ENCODE peak calls at places on chromosomes 13 and 19, in five cellular contexts. C is mesendoderm, A is neuronal stem cell, Q is H1, S is IMR-90. M is an unnamed sample.

GRCh38 chr13:113419531-113420183 is 33.6 kb downstream of the ADPRHL1 start:
- DNase-seq in C (no peak), A (no peak), Q (no peak), S (no peak), M (no peak)

GRCh38 chr19:6718741-6719539 is 1.5 kb downstream of the C3 start:
- DNase-seq in C (peak), A (no peak), Q (no peak), S (no peak), M (peak)

GRCh38 chr13:85265296-85265695 is 533.9 kb downstream of the SLITRK6 start:
- DNase-seq in C (no peak), A (no peak), Q (no peak), S (no peak), M (no peak)

GRCh38 chr13:32316476-32316875 is 1.2 kb downstream of the BRCA2 start:
- DNase-seq in C (no peak), A (no peak), Q (no peak), S (no peak), M (no peak)

GRCh38 chr19:35116085-35116801 is 620 bp downstream of the FXYD3 start:
- DNase-seq in C (no peak), A (no peak), Q (no peak), S (no peak), M (no peak)

GRCh38 chr13:108086678-108087077 is 128.7 kb downstream of the LIG4 start:
- DNase-seq in C (peak), A (no peak), Q (no peak), S (peak), M (peak)

GRCh38 chr13:69580255-69580654 is 527.4 kb upstream of the ATXN8OS start:
- DNase-seq in C (no peak), A (no peak), Q (no peak), S (no peak), M (no peak)

GRCh38 chr13:52739468-52740071 is at the start of gene CNMD:
- DNase-seq in C (peak), A (no peak), Q (peak), S (no peak), M (peak)

GRCh38 chr13:53783466-53783865 is 754.9 kb downstream of the OLFM4 start:
- DNase-seq in C (no peak), A (no peak), Q (no peak), S (no peak), M (no peak)

GRCh38 chr19:21233691-21234090 is 91.9 kb downstream of the ZNF431 start:
- DNase-seq in C (no peak), A (no peak), Q (no peak), S (no peak), M (no peak)

GRCh38 chr19:54448037-54448773 is 794 bp upstream of the LENG8 start:
- DNase-seq in C (peak), A (no peak), Q (peak), S (peak), M (peak)

GRCh38 chr13:36219883-36220282 is 5.5 kb upstream of the SOHLH2 start:
- DNase-seq in C (no peak), A (no peak), Q (no peak), S (no peak), M (no peak)

GRCh38 chr13:46211116-46211515 is 612 bp upstream of the LRRC63 start:
- DNase-seq in C (peak), A (no peak), Q (no peak), S (no peak), M (no peak)

GRCh38 chr19:4547303-4548237 is 7.7 kb upstream of the LRG1 start:
- DNase-seq in C (peak), A (no peak), Q (no peak), S (no peak), M (no peak)

GRCh38 chr13:97222934-97223710 is 989 bp downstream of the MBNL2 start:
- DNase-seq in C (no peak), A (peak), Q (no peak), S (no peak), M (no peak)

GRCh38 chr13:94112731-94113130 is 366.8 kb downstream of the DCT start:
- DNase-seq in C (peak), A (no peak), Q (no peak), S (no peak), M (no peak)

GRCh38 chr13:83221256-83221655 is 661.0 kb downstream of the SLITRK1 start:
- DNase-seq in C (peak), A (no peak), Q (no peak), S (no peak), M (no peak)

GRCh38 chr19:49364083-49364687 is 508 bp downstream of the DKKL1 start:
- DNase-seq in C (no peak), A (no peak), Q (no peak), S (no peak), M (peak)

GRCh38 chr13:98492335-98493034 is 84.4 kb downstream of the STK24 start:
- DNase-seq in C (no peak), A (no peak), Q (no peak), S (peak), M (no peak)

GRCh38 chr19:13002389-13002898 is 7.2 kb downstream of the NFIX start:
- DNase-seq in C (no peak), A (no peak), Q (no peak), S (no peak), M (no peak)

GRCh38 chr13:98761126-98761978 is 8.9 kb upstream of the SLC15A1 start:
- DNase-seq in C (no peak), A (no peak), Q (no peak), S (peak), M (no peak)

GRCh38 chr19:38543807-38544568 is 73.8 kb downstream of the MAP4K1 start:
- DNase-seq in C (peak), A (no peak), Q (no peak), S (peak), M (peak)

GRCh38 chr13:89565711-89566110 is 1781.8 kb upstream of the MIR17HG start:
- DNase-seq in C (no peak), A (no peak), Q (no peak), S (no peak), M (no peak)

GRCh38 chr19:377801-378581 is 31.0 kb downstream of the C2CD4C start:
- DNase-seq in C (no peak), A (no peak), Q (no peak), S (no peak), M (no peak)

GRCh38 chr19:7535993-7536685 is 622 bp downstream of the PNPLA6 start:
- DNase-seq in C (no peak), A (no peak), Q (no peak), S (no peak), M (peak)

GRCh38 chr13:95007322-95007721 is 293.9 kb downstream of the ABCC4 start:
- DNase-seq in C (peak), A (no peak), Q (no peak), S (no peak), M (no peak)

GRCh38 chr13:76646946-76647345 is 239.3 kb downstream of the KCTD12 start:
- DNase-seq in C (no peak), A (no peak), Q (no peak), S (peak), M (no peak)

GRCh38 chr19:51138549-51138979 is 3.5 kb upstream of the SIGLEC7 start:
- DNase-seq in C (no peak), A (no peak), Q (no peak), S (no peak), M (no peak)

GRCh38 chr13:34577051-34577450 is 365.0 kb upstream of the NBEA start:
- DNase-seq in C (no peak), A (no peak), Q (no peak), S (no peak), M (no peak)

GRCh38 chr13:42110410-42111155 is 62.1 kb downstream of the DGKH start:
- DNase-seq in C (peak), A (peak), Q (no peak), S (peak), M (no peak)

GRCh38 chr13:19070398-19070735 is 111.3 kb downstream of the TUBA3C start:
- DNase-seq in C (no peak), A (no peak), Q (no peak), S (no peak), M (no peak)

DNA sequence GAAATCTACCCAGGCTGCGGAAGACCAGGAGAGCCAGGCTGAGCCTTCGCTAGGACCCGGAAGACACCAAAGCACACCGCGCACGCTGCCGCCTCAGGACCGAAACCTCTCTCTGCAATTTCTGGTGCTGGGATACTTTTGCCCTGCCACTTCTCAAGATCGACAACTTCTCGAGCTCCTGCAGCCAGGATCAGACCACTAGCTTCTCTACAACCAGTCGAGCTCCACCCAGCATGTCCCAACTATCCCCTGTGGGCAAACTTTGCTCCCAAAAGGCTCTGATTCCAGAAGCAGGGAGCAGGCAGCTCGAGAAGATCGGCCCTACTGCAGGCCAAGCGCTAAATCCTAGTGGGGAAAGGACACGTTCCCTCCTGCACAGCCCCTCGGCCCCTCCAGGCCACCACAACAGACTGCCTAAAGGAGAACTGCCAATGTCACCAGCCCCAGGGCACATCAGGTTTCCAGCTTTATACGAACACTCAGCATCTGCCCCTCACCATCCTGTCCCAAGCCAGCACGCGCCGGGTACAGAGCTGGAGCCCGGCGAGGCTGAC is 981 bp downstream of the AKAP8 start:
- DNase-seq in C (peak), A (peak), Q (no peak), S (peak), M (no peak)
- H2BK5ac ChIP-seq in C (no peak), A (peak), Q (peak), S (peak), M (no peak)

GRCh38 chr19:19871932-19872331 is 6.2 kb downstream of the ZNF253 start:
- DNase-seq in C (no peak), A (no peak), Q (no peak), S (no peak), M (no peak)

GRCh38 chr19:19866599-19867248 is 1.0 kb downstream of the ZNF253 start:
- DNase-seq in C (peak), A (peak), Q (peak), S (no peak), M (peak)

GRCh38 chr19:19860756-19861390 is 4.8 kb upstream of the ZNF253 start:
- DNase-seq in C (peak), A (peak), Q (peak), S (no peak), M (peak)

GRCh38 chr19:19865750-19866598 is at the start of gene ZNF253:
- DNase-seq in C (peak), A (peak), Q (peak), S (peak), M (peak)
- H3K23ac ChIP-seq in C (no peak), A (peak), Q (no peak), S (peak), M (no peak)

GRCh38 chr19:1855040-1855827 is 7.0 kb upstream of the REXO1 start:
- DNase-seq in C (peak), A (peak), Q (peak), S (peak), M (peak)

GRCh38 chr19:1856698-1857603 is 6.4 kb downstream of the KLF16 start:
- DNase-seq in C (peak), A (no peak), Q (peak), S (peak), M (peak)

GRCh38 chr19:1856345-1856697 is 7.1 kb downstream of the KLF16 start:
- DNase-seq in C (no peak), A (no peak), Q (peak), S (no peak), M (no peak)

GRCh38 chr19:1854542-1855039 is 6.3 kb upstream of the REXO1 start:
- DNase-seq in C (peak), A (no peak), Q (no peak), S (no peak), M (peak)

GRCh38 chr19:1855828-1856255 is 7.5 kb downstream of the KLF16 start:
- DNase-seq in C (no peak), A (no peak), Q (no peak), S (peak), M (no peak)
- H4K8ac ChIP-seq in C (no peak), A (no peak), Q (no peak), S (peak), M (no peak)

DNA sequence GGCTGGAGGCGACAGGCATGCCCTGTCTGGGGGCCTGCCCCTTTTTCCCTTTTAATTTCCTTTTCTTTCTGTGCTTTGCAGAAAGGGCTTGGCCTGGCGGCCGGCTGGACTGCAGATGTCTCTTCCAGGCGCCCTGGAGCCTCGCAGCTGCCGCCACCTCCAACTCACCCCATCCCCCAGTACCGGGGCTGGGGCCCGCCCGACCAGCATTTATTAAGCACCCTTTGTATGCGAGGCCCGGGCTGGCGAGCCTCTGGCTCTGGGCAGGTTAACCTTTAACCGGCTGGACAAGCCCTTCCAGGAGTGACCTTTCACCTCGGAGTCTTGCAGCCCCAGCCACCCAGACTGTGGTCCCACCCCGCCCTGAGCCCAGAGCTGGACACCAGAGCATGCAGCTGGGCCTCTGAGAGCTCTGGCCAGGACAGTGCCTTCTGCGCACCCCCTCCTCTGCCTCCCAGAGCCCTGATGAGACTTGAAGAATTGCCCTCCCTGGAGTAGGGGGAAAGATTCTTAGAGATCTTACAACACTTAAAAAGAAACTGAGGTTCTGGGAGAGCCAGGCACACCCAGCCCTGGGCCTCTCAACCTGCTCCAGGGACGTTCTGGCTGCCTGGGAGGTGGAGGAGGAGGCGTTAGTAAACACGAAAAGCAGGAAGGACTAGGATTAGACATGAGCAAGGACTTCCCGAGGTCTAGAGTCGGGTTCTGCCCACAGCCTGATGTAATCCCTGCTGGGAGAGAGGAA is 1.1 kb upstream of the NR2F6 start:
- DNase-seq in C (no peak), A (no peak), Q (peak), S (peak), M (no peak)
- H2BK5ac ChIP-seq in C (peak), A (peak), Q (peak), S (peak), M (no peak)

GRCh38 chr19:3370728-3371591 is 4.6 kb downstream of the NFIC start:
- DNase-seq in C (no peak), A (no peak), Q (no peak), S (no peak), M (no peak)
- H3K23ac ChIP-seq in C (no peak), A (peak), Q (peak), S (peak), M (no peak)

DNA sequence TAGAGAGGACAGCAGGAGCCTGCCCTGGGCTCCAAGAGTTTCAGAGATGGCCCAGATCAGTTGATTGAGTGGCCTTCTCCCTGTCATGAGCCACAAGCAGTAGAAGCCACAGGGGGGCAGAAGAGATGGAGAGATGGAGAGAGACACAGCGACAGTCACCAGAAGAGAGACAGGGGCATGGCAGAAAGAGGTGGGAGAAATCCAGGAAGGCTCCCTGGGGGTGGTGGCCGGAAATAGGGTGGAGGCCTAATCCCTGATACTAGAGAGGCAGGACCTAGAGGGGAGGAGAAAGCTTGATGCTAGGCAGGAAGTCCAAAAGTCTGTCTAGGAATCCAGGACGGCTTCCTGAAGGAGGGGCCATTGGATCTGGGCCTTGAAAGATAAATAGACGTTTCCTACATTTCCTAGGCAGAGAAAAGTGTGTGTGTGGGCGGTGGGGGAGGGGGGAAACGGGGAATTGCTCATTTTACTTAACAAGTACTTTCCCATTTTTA is 9.6 kb upstream of the TPM4 start:
- DNase-seq in C (no peak), A (no peak), Q (no peak), S (peak), M (peak)
- H4K8ac ChIP-seq in C (no peak), A (no peak), Q (no peak), S (peak), M (no peak)

GRCh38 chr13:80605743-80606142 is 264.8 kb upstream of the SPRY2 start:
- DNase-seq in C (no peak), A (no peak), Q (no peak), S (no peak), M (no peak)

GRCh38 chr13:80604094-80604493 is 263.2 kb upstream of the SPRY2 start:
- DNase-seq in C (peak), A (no peak), Q (no peak), S (no peak), M (no peak)

GRCh38 chr13:80599765-80600164 is 258.8 kb upstream of the SPRY2 start:
- DNase-seq in C (no peak), A (peak), Q (no peak), S (no peak), M (no peak)

GRCh38 chr13:80603351-80603750 is 262.4 kb upstream of the SPRY2 start:
- DNase-seq in C (no peak), A (no peak), Q (no peak), S (no peak), M (no peak)

DNA sequence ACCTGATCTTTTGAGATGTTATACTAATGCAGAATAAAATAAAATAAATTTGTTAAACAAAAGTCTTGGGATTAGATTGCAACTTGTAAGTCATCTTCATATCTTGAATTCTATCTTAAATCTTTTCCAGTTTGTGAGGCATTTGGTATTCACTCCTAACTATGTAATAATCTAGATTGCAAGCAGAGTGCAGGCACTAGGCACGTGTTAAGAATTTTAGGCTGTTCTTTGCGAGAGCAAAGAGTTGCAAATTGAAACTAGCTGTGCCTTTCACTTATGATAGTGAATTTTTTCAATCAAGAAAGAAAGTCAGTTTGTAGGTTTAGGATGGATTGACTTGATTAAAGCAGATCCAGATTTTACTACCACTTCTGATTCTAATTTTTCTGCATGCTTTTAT is 264.1 kb upstream of the SPRY2 start:
- DNase-seq in C (no peak), A (no peak), Q (no peak), S (no peak), M (no peak)
- H2BK5ac ChIP-seq in C (no peak), A (no peak), Q (no peak), S (no peak), M (no peak)

DNA sequence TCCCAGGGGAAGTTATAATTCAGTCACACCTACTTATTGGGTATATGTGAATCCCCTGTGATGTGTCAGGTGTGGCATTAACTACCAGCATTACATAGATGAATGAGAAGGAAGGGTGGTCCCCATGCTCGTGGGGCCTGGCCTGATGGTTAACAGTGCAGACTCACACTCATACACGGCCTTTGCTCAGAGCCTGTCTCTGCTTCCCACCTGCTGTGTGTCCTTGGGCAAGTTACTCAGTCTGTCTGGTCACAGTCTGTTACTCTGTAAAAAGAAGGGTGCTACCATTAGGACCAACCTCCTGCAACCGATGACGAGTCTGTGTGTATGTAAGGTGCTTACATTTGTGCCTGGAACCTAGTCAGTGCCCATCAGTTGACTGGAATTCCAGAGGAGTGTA is 23.8 kb downstream of the SAFB start:
- DNase-seq in C (no peak), A (no peak), Q (no peak), S (no peak), M (no peak)
- H3K23ac ChIP-seq in C (no peak), A (no peak), Q (no peak), S (no peak), M (no peak)